ENCODE peak calls at places on chromosome 4, in nine cellular contexts. N, J, P, M, Q, V, E, F and D are unnamed samples.
A peak's percentile ranks its signal among the peaks of the same experiment; 100 is the strongest.

GRCh38 chr4:138647433-138647832 is 368.1 kb upstream of the NOCT start:
- DNase-seq in N (no peak), J (no peak), P (no peak), M (peak; percentile 56), Q (no peak), V (no peak), E (no peak), F (no peak), D (no peak)

GRCh38 chr4:145808021-145808650 is 128.2 kb downstream of the C4orf51 start:
- DNase-seq in N (no peak), J (no peak), P (no peak), M (peak; percentile 50), Q (peak; percentile 79), V (peak; percentile 70), E (no peak), F (peak; percentile 96), D (peak; percentile 92)

GRCh38 chr4:145098675-145099037 is 545 bp downstream of the ABCE1 start:
- DNase-seq in N (no peak), J (peak; percentile 70), P (peak; percentile 26), M (no peak), Q (no peak), V (peak; percentile 60), E (no peak), F (peak; percentile 64), D (peak; percentile 80)

GRCh38 chr4:69471639-69472038 is 24.1 kb downstream of the UGT2B4 start:
- DNase-seq in N (no peak), J (no peak), P (no peak), M (no peak), Q (no peak), V (no peak), E (no peak), F (no peak), D (no peak)

GRCh38 chr4:176814770-176815169 is 22.0 kb upstream of the VEGFC start:
- DNase-seq in N (no peak), J (no peak), P (no peak), M (no peak), Q (no peak), V (no peak), E (no peak), F (peak; percentile 95), D (peak; percentile 34)

GRCh38 chr4:37008199-37008598 is 236.3 kb upstream of the NWD2 start:
- DNase-seq in N (no peak), J (no peak), P (no peak), M (no peak), Q (no peak), V (peak; percentile 71), E (no peak), F (no peak), D (no peak)

GRCh38 chr4:167020410-167020809 is 213.9 kb downstream of the SPOCK3 start:
- DNase-seq in N (no peak), J (no peak), P (no peak), M (peak; percentile 46), Q (no peak), V (peak; percentile 10), E (no peak), F (no peak), D (no peak)

GRCh38 chr4:6612961-6613675 is 27.4 kb upstream of the MRFAP1 start:
- DNase-seq in N (no peak), J (no peak), P (no peak), M (no peak), Q (no peak), V (no peak), E (no peak), F (no peak), D (no peak)

GRCh38 chr4:179695175-179695574 is 2252.9 kb upstream of the AGA start:
- DNase-seq in N (no peak), J (no peak), P (no peak), M (no peak), Q (no peak), V (no peak), E (no peak), F (peak; percentile 97), D (peak; percentile 72)

GRCh38 chr4:123832173-123833026 is 435.8 kb downstream of the SPRY1 start:
- DNase-seq in N (peak; percentile 46), J (peak; percentile 81), P (peak; percentile 77), M (no peak), Q (peak; percentile 97), V (peak; percentile 65), E (peak; percentile 82), F (peak; percentile 100), D (peak; percentile 97)

GRCh38 chr4:6562931-6563901 is 11.8 kb upstream of the MAN2B2 start:
- DNase-seq in N (no peak), J (no peak), P (no peak), M (no peak), Q (no peak), V (no peak), E (no peak), F (no peak), D (peak; percentile 63)

GRCh38 chr4:88283661-88284377 is 542 bp downstream of the PPM1K start:
- DNase-seq in N (peak; percentile 53), J (peak; percentile 82), P (peak; percentile 70), M (peak; percentile 62), Q (no peak), V (peak; percentile 79), E (peak; percentile 82), F (peak; percentile 41), D (peak; percentile 86)

GRCh38 chr4:85854543-85854942 is 379.6 kb downstream of the ARHGAP24 start:
- DNase-seq in N (no peak), J (no peak), P (peak; percentile 15), M (no peak), Q (no peak), V (no peak), E (no peak), F (no peak), D (no peak)

GRCh38 chr4:167688660-167689142 is 403.6 kb upstream of the ANXA10 start:
- DNase-seq in N (no peak), J (no peak), P (no peak), M (no peak), Q (no peak), V (no peak), E (no peak), F (no peak), D (no peak)

GRCh38 chr4:81648576-81649272 is 177.0 kb upstream of the RASGEF1B start:
- DNase-seq in N (no peak), J (no peak), P (no peak), M (no peak), Q (no peak), V (no peak), E (no peak), F (peak; percentile 35), D (no peak)

GRCh38 chr4:67911128-67911527 is 27.3 kb upstream of the TMPRSS11D start:
- DNase-seq in N (no peak), J (no peak), P (no peak), M (no peak), Q (no peak), V (no peak), E (no peak), F (no peak), D (no peak)

GRCh38 chr4:28886934-28887333 is 1833.2 kb upstream of the PCDH7 start:
- DNase-seq in N (no peak), J (no peak), P (no peak), M (no peak), Q (no peak), V (no peak), E (no peak), F (peak; percentile 10), D (no peak)

GRCh38 chr4:143273170-143273917 is 63.3 kb upstream of the GAB1 start:
- DNase-seq in N (no peak), J (no peak), P (no peak), M (no peak), Q (no peak), V (no peak), E (no peak), F (peak; percentile 13), D (no peak)

GRCh38 chr4:788006-788635 is 37.8 kb downstream of the CPLX1 start:
- DNase-seq in N (no peak), J (peak; percentile 33), P (no peak), M (no peak), Q (no peak), V (no peak), E (no peak), F (no peak), D (no peak)

GRCh38 chr4:786861-787300 is 39.0 kb downstream of the CPLX1 start:
- DNase-seq in N (no peak), J (peak; percentile 65), P (peak; percentile 60), M (no peak), Q (no peak), V (no peak), E (no peak), F (no peak), D (no peak)

GRCh38 chr4:788636-789297 is 37.2 kb downstream of the CPLX1 start:
- DNase-seq in N (no peak), J (peak; percentile 64), P (no peak), M (no peak), Q (no peak), V (no peak), E (no peak), F (no peak), D (no peak)

GRCh38 chr4:786074-786741 is 39.7 kb downstream of the CPLX1 start:
- DNase-seq in N (no peak), J (peak; percentile 70), P (no peak), M (no peak), Q (no peak), V (no peak), E (no peak), F (no peak), D (no peak)

GRCh38 chr4:787561-787981 is 38.4 kb downstream of the CPLX1 start:
- DNase-seq in N (no peak), J (peak; percentile 51), P (no peak), M (no peak), Q (no peak), V (no peak), E (no peak), F (no peak), D (no peak)
- H3K27me3 ChIP-seq in N (peaks cover 75% of the 10 kb centered on the region), J (peaks cover 46% of the 10 kb centered on the region), P (peaks cover 27% of the 10 kb centered on the region), M (peaks cover 24% of the 10 kb centered on the region), Q (peaks cover 8% of the 10 kb centered on the region), V (peaks cover 29% of the 10 kb centered on the region), E (peaks cover 17% of the 10 kb centered on the region), F (peaks cover 32% of the 10 kb centered on the region), D (peaks cover 35% of the 10 kb centered on the region)

DNA sequence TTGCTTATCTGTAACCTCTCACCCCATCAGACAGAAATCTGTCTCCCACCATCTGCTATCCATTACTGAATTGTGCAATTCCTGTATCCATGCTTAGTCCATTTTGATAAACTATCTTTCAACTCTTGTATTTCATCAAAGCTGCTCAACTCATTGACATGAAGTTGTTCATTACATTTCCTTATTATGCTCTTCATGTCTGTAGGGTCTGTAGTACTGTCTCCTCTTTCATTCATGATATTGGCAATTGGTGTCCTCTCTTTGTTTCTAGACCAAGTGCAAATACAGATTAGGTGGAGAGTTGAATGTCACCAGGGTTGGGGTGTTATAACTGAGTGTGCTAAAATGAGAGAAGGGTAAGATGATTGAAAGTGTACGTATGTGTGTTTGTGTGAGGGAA is 69.2 kb upstream of the ADRA2C start:
- DNase-seq in N (no peak), J (no peak), P (no peak), M (no peak), Q (no peak), V (no peak), E (no peak), F (no peak), D (no peak)
- H3K27me3 ChIP-seq in N (peaks cover 67% of the 10 kb centered on the region), J (peaks cover 6% of the 10 kb centered on the region), P (peaks cover 11% of the 10 kb centered on the region), M (no peaks in the 10 kb centered on the region), Q (no peaks in the 10 kb centered on the region), V (no peaks in the 10 kb centered on the region), E (peaks cover 20% of the 10 kb centered on the region), F (no peaks in the 10 kb centered on the region), D (peaks cover 46% of the 10 kb centered on the region)

GRCh38 chr4:8765631-8766590 is 105.7 kb downstream of the HMX1 start:
- DNase-seq in N (peak; percentile 8), J (peak; percentile 60), P (peak; percentile 2), M (no peak), Q (no peak), V (no peak), E (peak; percentile 17), F (no peak), D (no peak)
- H3K27me3 ChIP-seq in N (peaks cover 95% of the 10 kb centered on the region), J (peaks cover 6% of the 10 kb centered on the region), P (no peaks in the 10 kb centered on the region), M (peaks cover 2% of the 10 kb centered on the region), Q (no peaks in the 10 kb centered on the region), V (no peaks in the 10 kb centered on the region), E (peaks cover 4% of the 10 kb centered on the region), F (no peaks in the 10 kb centered on the region), D (peaks cover 10% of the 10 kb centered on the region)

GRCh38 chr4:11596989-11597388 is 168.3 kb upstream of the HS3ST1 start:
- DNase-seq in N (no peak), J (no peak), P (no peak), M (no peak), Q (no peak), V (no peak), E (no peak), F (no peak), D (no peak)
- H3K27me3 ChIP-seq in N (no peaks in the 10 kb centered on the region), J (no peaks in the 10 kb centered on the region), P (no peaks in the 10 kb centered on the region), M (no peaks in the 10 kb centered on the region), Q (no peaks in the 10 kb centered on the region), V (no peaks in the 10 kb centered on the region), E (no peaks in the 10 kb centered on the region), F (no peaks in the 10 kb centered on the region), D (no peaks in the 10 kb centered on the region)